ENCODE peak calls at places on chromosomes 3 and 15, in seven cellular contexts. V is SHP77; H is HEK293T; L is activated T-cell treated with anti-CD3 and anti-CD28 coated beads for 1 hour; M is T-cell; D is stimulated activated naive CD8-positive, alpha-beta T cell treated with anti-CD3 and anti-CD28 coated beads, Interleukin-15, Interleukin-2, amounts not matched to agents 100 U/mL and 50 U/mL, for 24 hours; W is fibroblast of pulmonary artery. E is an unnamed sample.

GRCh38 chr3:188052229-188052965 is 101.6 kb upstream of the LPP start:
- DNase-seq in H (no peak), L (no peak), M (no peak), V (no peak), D (no peak), W (peak; percentile 84), E (no peak)

GRCh38 chr3:62604301-62604700 is 231.0 kb upstream of the FEZF2 start:
- DNase-seq in W (peak; percentile 91), V (no peak), D (no peak), M (no peak), L (no peak), H (no peak), E (no peak)

GRCh38 chr3:10224794-10225660 is 23.2 kb upstream of the TATDN2 start:
- DNase-seq in W (peak; percentile 82), M (peak; percentile 52), H (peak; percentile 68), V (peak; percentile 86), D (peak; percentile 71), L (peak; percentile 44), E (peak; percentile 62)

GRCh38 chr3:113287111-113287817 is 75.9 kb downstream of the BOC start:
- DNase-seq in D (no peak), L (no peak), W (peak; percentile 68), H (no peak), V (no peak), M (no peak), E (no peak)

GRCh38 chr3:34863485-34863884 is 775.8 kb upstream of the ARPP21 start:
- DNase-seq in V (no peak), H (no peak), L (no peak), W (no peak), M (no peak), D (no peak), E (peak; percentile 6)

GRCh38 chr3:42516443-42516842 is 14.0 kb downstream of the VIPR1 start:
- DNase-seq in L (no peak), M (no peak), W (no peak), H (no peak), V (no peak), D (no peak), E (no peak)

GRCh38 chr3:47661121-47661752 is 82.6 kb upstream of the CSPG5 start:
- DNase-seq in L (no peak), H (no peak), V (no peak), D (no peak), W (peak; percentile 50), M (no peak), E (no peak)

GRCh38 chr3:52194541-52195296 is 3.2 kb upstream of the ALAS1 start:
- DNase-seq in H (no peak), W (peak; percentile 84), D (no peak), L (no peak), M (no peak), V (no peak), E (no peak)

GRCh38 chr3:186653079-186653710 is 12.6 kb upstream of the HRG start:
- DNase-seq in D (no peak), M (no peak), V (no peak), L (no peak), H (no peak), W (no peak), E (peak; percentile 77)

GRCh38 chr15:77032647-77033416 is 37.9 kb downstream of the PSTPIP1 start:
- DNase-seq in V (no peak), W (no peak), D (peak; percentile 3), H (no peak), M (no peak), L (no peak), E (no peak)

GRCh38 chr3:11913316-11913715 is 66.6 kb upstream of the TAMM41 start:
- DNase-seq in W (no peak), H (no peak), D (no peak), V (no peak), M (no peak), L (no peak), E (no peak)

GRCh38 chr15:52730163-52730562 is 51.0 kb upstream of the ATOSA start:
- DNase-seq in H (no peak), D (no peak), V (no peak), L (no peak), W (peak; percentile 60), M (peak; percentile 43), E (peak; percentile 68)

GRCh38 chr3:28240440-28240839 is 979 bp upstream of the CMC1 start:
- DNase-seq in L (no peak), W (no peak), H (no peak), M (no peak), D (no peak), V (peak; percentile 52), E (no peak)

GRCh38 chr3:175404026-175404425 is 544.9 kb downstream of the NAALADL2 start:
- DNase-seq in L (no peak), V (no peak), D (no peak), H (no peak), W (peak; percentile 59), M (no peak), E (no peak)

GRCh38 chr3:3853584-3853983 is 54.4 kb downstream of the LRRN1 start:
- DNase-seq in D (no peak), H (no peak), M (no peak), V (no peak), W (no peak), L (no peak), E (no peak)

GRCh38 chr15:60830479-60830878 is 351.5 kb upstream of the ICE2 start:
- DNase-seq in D (no peak), L (no peak), V (no peak), M (no peak), W (peak; percentile 25), H (no peak), E (no peak)

GRCh38 chr15:78638658-78639314 is 2.2 kb downstream of the CHRNB4 start:
- DNase-seq in W (peak; percentile 44), H (peak; percentile 85), M (peak; percentile 27), D (peak; percentile 71), V (peak; percentile 74), L (peak; percentile 29), E (peak; percentile 29)

GRCh38 chr3:50227390-50228183 is 8.4 kb upstream of the GNAI2 start:
- DNase-seq in V (peak; percentile 93), M (peak; percentile 90), H (peak; percentile 89), D (peak; percentile 94), W (peak; percentile 90), L (peak; percentile 86), E (peak; percentile 93)

GRCh38 chr3:37729119-37729518 is 132.6 kb upstream of the CTDSPL start:
- DNase-seq in D (no peak), W (peak; percentile 15), H (no peak), L (no peak), M (no peak), V (no peak), E (no peak)

GRCh38 chr3:150763841-150764483 is 993 bp upstream of the SIAH2 start:
- DNase-seq in D (peak; percentile 63), H (peak; percentile 18), M (no peak), V (peak; percentile 65), W (peak; percentile 63), L (peak; percentile 42), E (peak; percentile 31)